ENCODE peak calls at places on chromosome 1, in four cellular contexts. A is GM12865, C is pancreas, T is testis. M is an unnamed sample.

GRCh38 chr1:52288286-52288685 is 77.7 kb downstream of the CC2D1B start:
- DNase-seq in A (no peak), C (no peak), T (no peak), M (no peak)

GRCh38 chr1:103180660-103181059 is 72.3 kb upstream of the COL11A1 start:
- DNase-seq in A (no peak), C (no peak), T (no peak), M (no peak)

GRCh38 chr1:87249803-87250202 is 78.9 kb upstream of the LMO4 start:
- DNase-seq in A (no peak), C (no peak), T (no peak), M (no peak)

GRCh38 chr1:36971832-36972231 is 62.5 kb downstream of the GRIK3 start:
- DNase-seq in A (no peak), C (no peak), T (no peak), M (no peak)

GRCh38 chr1:66505671-66506392 is 28.1 kb upstream of the SGIP1 start:
- DNase-seq in A (no peak), C (no peak), T (no peak), M (no peak)

GRCh38 chr1:230291731-230292620 is 134.2 kb downstream of the PGBD5 start:
- DNase-seq in A (no peak), C (no peak), T (no peak), M (no peak)

GRCh38 chr1:27026621-27027574 is 14.2 kb upstream of the TENT5B start:
- DNase-seq in A (no peak), C (no peak), T (no peak), M (no peak)

GRCh38 chr1:100164226-100164625 is 13.8 kb downstream of the LRRC39 start:
- DNase-seq in A (no peak), C (no peak), T (no peak), M (no peak)

GRCh38 chr1:29912413-29912812 is 676.1 kb downstream of the PTPRU start:
- DNase-seq in A (peak; percentile 15), C (no peak), T (no peak), M (no peak)

GRCh38 chr1:2391034-2391384 is 345 bp downstream of the MORN1 start:
- DNase-seq in A (peak; percentile 44), C (peak; percentile 83), T (peak; percentile 40), M (no peak)

GRCh38 chr1:85465099-85465790 is at the start of gene DDAH1:
- DNase-seq in A (peak; percentile 52), C (peak; percentile 94), T (peak; percentile 84), M (no peak)

GRCh38 chr1:170162385-170163226 is 16.8 kb downstream of the NTMT2 start:
- DNase-seq in A (no peak), C (no peak), T (peak; percentile 49), M (peak; percentile 86)

GRCh38 chr1:5920201-5920600 is 72.0 kb downstream of the NPHP4 start:
- DNase-seq in A (no peak), C (no peak), T (no peak), M (peak; percentile 65)

GRCh38 chr1:36446261-36446660 is 4.0 kb downstream of the OSCP1 start:
- DNase-seq in A (peak; percentile 26), C (no peak), T (no peak), M (no peak)

GRCh38 chr1:204426035-204426436 is 14.4 kb upstream of the PPP1R15B start:
- DNase-seq in A (no peak), C (no peak), T (no peak), M (no peak)

GRCh38 chr1:219227731-219228419 is 54.2 kb downstream of the LYPLAL1 start:
- DNase-seq in A (no peak), C (no peak), T (peak; percentile 20), M (no peak)

GRCh38 chr1:241586905-241587532 is 53.1 kb downstream of the CHML start:
- DNase-seq in A (no peak), C (no peak), T (no peak), M (no peak)

GRCh38 chr1:226482975-226483660 is 65.4 kb upstream of the STUM start:
- DNase-seq in A (no peak), C (no peak), T (no peak), M (no peak)

GRCh38 chr1:221429262-221429661 is 312.6 kb downstream of the DUSP10 start:
- DNase-seq in A (no peak), C (no peak), T (no peak), M (no peak)

GRCh38 chr1:214850432-214851010 is 232.0 kb upstream of the KCNK2 start:
- DNase-seq in A (no peak), C (no peak), T (no peak), M (no peak)

GRCh38 chr1:153526132-153526543 is 9.7 kb downstream of the S100A6 start:
- DNase-seq in A (no peak), C (no peak), T (no peak), M (no peak)

GRCh38 chr1:155983191-155984023 is 5.1 kb upstream of the ARHGEF2 start:
- DNase-seq in A (peak; percentile 67), C (no peak), T (no peak), M (peak; percentile 97)

GRCh38 chr1:202967684-202968281 is 726 bp upstream of the CYB5R1 start:
- DNase-seq in A (peak; percentile 47), C (no peak), T (no peak), M (no peak)

GRCh38 chr1:202968351-202968750 is 1.3 kb upstream of the CYB5R1 start:
- DNase-seq in A (no peak), C (no peak), T (no peak), M (no peak)

GRCh38 chr1:202966006-202966904 is 802 bp downstream of the CYB5R1 start:
- DNase-seq in A (no peak), C (peak; percentile 67), T (peak; percentile 28), M (no peak)

GRCh38 chr1:202972046-202972445 is 5.0 kb upstream of the CYB5R1 start:
- DNase-seq in A (no peak), C (no peak), T (no peak), M (no peak)

DNA sequence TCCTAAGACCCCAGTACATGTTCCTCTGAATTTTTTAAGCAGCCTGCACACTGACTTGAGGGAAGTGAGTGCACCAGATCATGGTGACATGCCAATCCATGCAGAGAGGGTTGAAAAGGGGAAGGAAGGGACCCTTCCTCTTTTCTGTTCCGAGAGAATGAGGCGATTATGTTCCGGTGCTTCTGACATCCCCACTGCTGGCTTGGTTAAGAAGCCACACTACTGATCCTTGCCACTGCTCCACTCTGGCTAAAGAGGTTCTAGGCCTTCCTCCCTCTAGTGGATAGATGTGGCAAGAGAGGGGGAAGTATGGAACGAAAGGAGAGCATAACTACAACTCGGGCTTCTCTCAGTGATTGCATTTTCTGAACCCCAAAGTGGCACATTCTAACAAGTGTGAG is 1.8 kb upstream of the CYB5R1 start:
- DNase-seq in A (peak; percentile 77), C (no peak), T (peak; percentile 72), M (no peak)
- TF ChIP-seq CTCF in A (peak; percentile 77), C (peak; percentile 47), T (peak; percentile 60), M (peak; percentile 63)

DNA sequence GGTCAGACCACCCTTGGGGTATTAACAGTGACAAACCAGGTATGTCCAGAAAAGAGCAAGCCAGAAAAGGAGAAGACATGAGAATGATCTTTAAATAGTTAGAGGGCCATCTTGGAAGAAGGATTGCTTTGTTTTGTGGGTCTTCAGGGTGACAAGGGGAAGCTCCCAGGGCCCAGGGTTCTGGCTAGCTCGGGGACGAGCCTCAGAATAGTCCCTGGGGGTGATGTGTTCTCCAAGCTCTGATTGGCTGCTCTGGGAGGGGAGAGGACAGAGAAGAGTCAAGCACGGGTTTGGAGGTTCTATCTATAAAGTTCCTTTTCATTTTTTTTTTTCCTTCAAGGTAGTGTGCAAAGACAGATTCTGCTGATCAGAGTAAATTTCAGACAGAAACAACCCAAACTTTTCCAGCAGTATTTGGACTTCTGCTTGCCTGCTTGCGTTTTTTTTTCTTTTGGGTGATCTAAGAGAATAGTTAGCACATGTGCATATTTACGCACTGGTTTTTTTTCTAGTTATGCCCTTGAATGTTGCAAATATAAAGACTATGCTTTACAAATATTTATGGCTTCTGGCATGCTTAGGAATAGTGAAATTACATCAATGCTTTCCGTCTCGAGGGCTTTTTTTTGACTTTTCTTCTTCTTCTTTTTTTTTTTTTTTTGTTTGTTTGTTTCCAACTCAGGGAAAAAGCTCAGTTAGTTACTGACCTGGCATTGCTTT is 59.7 kb downstream of the ROR1 start:
- DNase-seq in A (no peak), C (no peak), T (no peak), M (no peak)
- TF ChIP-seq CTCF in A (no peak), C (no peak), T (no peak), M (no peak)

GRCh38 chr1:22731924-22732522 is 21.4 kb downstream of the EPHB2 start:
- DNase-seq in A (peak; percentile 45), C (no peak), T (no peak), M (no peak)
- TF ChIP-seq CTCF in A (peak; percentile 40), C (no peak), T (no peak), M (peak; percentile 29)

DNA sequence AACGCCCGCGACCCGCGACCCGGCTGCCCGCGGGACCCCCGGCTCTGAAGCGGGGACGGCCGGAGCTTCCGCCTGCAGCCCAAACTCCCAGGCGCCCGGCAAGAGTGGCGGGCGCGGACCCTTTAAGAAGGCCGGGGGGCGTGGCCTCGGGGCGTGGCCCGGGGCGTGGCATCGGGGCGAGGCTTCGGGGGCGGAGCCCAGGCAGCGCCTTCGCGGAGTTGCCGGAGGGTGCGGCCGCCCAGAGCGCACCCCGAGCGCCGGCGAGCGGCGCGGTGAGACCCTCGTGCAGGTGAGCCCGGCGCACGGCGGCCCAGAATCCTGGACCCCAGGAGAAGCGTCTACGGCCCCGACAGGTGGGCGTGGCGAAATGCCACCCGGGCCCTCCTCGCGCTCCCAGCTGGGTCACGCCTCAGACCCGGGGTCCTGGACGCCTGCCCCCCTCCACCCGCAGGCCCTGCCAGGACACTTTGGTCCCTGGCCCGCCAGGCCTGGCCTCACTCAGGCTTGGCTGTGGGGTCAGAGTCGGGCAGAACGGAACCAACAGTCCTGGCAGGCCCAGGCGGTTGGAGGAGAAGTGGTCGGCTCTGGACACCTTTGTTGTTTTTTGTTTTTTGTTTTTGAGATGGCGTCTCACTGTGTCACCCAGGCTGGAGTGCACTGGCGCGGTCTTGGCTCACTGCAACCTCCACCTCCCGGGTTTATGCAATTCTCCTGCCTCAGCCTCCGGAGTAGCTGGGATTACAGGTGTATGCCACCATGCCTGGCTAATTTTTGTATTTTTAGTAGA is 14.4 kb downstream of the RNF223 start:
- DNase-seq in A (peak; percentile 90), C (peak; percentile 96), T (peak; percentile 93), M (no peak)
- TF ChIP-seq CTCF in A (no peak), C (no peak), T (peak; percentile 2), M (no peak)

GRCh38 chr1:89632213-89633102 is 462 bp upstream of the LRRC8C start:
- DNase-seq in A (peak; percentile 87), C (peak; percentile 85), T (peak; percentile 84), M (peak; percentile 93)
- TF ChIP-seq CTCF in A (peak; percentile 65), C (no peak), T (peak; percentile 33), M (peak; percentile 63)

DNA sequence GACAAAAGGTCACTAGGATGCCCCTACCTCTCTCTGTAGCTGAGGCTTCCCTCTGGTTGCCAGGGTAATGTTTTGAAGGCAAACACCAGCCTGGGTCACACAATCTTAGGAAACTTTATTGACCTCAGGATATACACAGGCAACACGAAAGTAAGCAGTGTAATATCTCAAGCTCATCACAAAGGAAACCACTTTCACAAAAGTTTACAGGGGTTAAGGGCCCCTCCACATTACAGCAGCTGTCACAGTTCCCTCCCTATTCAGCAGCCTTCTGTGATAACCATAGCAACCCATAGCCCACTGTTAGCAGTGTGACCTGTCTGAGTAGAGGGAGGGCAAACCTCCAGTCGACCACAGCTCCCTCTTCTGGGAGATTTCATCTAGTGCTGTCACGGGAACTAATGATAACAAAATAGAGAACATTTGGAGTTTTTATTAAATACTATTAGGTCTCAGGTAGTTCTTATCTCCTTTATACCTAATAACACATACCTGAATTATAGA is 149.8 kb downstream of the PTPRC start:
- DNase-seq in A (peak; percentile 34), C (no peak), T (no peak), M (no peak)
- TF ChIP-seq CTCF in A (no peak), C (no peak), T (no peak), M (peak; percentile 42)

GRCh38 chr1:83554174-83554573 is 444.8 kb downstream of the TTLL7 start:
- DNase-seq in A (peak; percentile 33), C (no peak), T (peak; percentile 26), M (no peak)
- TF ChIP-seq CTCF in A (peak; percentile 2), C (no peak), T (no peak), M (peak; percentile 25)

GRCh38 chr1:35334485-35334884 is 66.0 kb downstream of the ZMYM4 start:
- DNase-seq in A (no peak), C (no peak), T (no peak), M (no peak)
- TF ChIP-seq CTCF in A (no peak), C (no peak), T (no peak), M (no peak)

M was measured in osteocyte.